ENCODE peak calls at places on chromosomes 13 and 19, in eight cellular contexts. One of them, this sample, is unnamed.

GRCh38 chr13:93767917-93768422 is 541.4 kb downstream of the GPC6 start:
- DNase-seq in heart right ventricle: no peak
- DNase-seq in WERI-Rb-1: no peak
- DNase-seq in stomach: no peak
- DNase-seq in amygdala: no peak
- DNase-seq in stimulated activated CD4-positive, alpha-beta T cell treated with anti-CD3 and anti-CD28 coated beads, Interleukin-12 subunit alpha, Interleukin-12 subunit beta, amount 100 ng/mL, for 48 hours: no peak
- DNase-seq in anterior cingulate cortex: no peak
- DNase-seq in tibial nerve: no peak
- DNase-seq in this sample: no peak

GRCh38 chr13:65034266-65034665 is 2195.9 kb downstream of the PCDH9 start:
- DNase-seq in stimulated activated CD4-positive, alpha-beta T cell treated with anti-CD3 and anti-CD28 coated beads, Interleukin-12 subunit alpha, Interleukin-12 subunit beta, amount 100 ng/mL, for 48 hours: no peak
- DNase-seq in amygdala: no peak
- DNase-seq in stomach: no peak
- DNase-seq in WERI-Rb-1: no peak
- DNase-seq in heart right ventricle: no peak
- DNase-seq in anterior cingulate cortex: no peak
- DNase-seq in tibial nerve: no peak
- DNase-seq in this sample: no peak

GRCh38 chr13:41668130-41668757 is 210.9 kb downstream of the RGCC start:
- DNase-seq in stomach: peak; percentile 45
- DNase-seq in amygdala: peak; percentile 31
- DNase-seq in stimulated activated CD4-positive, alpha-beta T cell treated with anti-CD3 and anti-CD28 coated beads, Interleukin-12 subunit alpha, Interleukin-12 subunit beta, amount 100 ng/mL, for 48 hours: no peak
- DNase-seq in anterior cingulate cortex: peak; percentile 4
- DNase-seq in heart right ventricle: peak; percentile 74
- DNase-seq in tibial nerve: no peak
- DNase-seq in WERI-Rb-1: peak; percentile 29
- DNase-seq in this sample: peak; percentile 90

GRCh38 chr13:51601601-51602348 is 17.5 kb downstream of the WDFY2 start:
- DNase-seq in anterior cingulate cortex: no peak
- DNase-seq in tibial nerve: no peak
- DNase-seq in stimulated activated CD4-positive, alpha-beta T cell treated with anti-CD3 and anti-CD28 coated beads, Interleukin-12 subunit alpha, Interleukin-12 subunit beta, amount 100 ng/mL, for 48 hours: no peak
- DNase-seq in stomach: no peak
- DNase-seq in amygdala: no peak
- DNase-seq in heart right ventricle: no peak
- DNase-seq in WERI-Rb-1: no peak
- DNase-seq in this sample: no peak

GRCh38 chr13:80239571-80240255 is 101.2 kb downstream of the SPRY2 start:
- DNase-seq in heart right ventricle: no peak
- DNase-seq in WERI-Rb-1: no peak
- DNase-seq in stimulated activated CD4-positive, alpha-beta T cell treated with anti-CD3 and anti-CD28 coated beads, Interleukin-12 subunit alpha, Interleukin-12 subunit beta, amount 100 ng/mL, for 48 hours: no peak
- DNase-seq in stomach: no peak
- DNase-seq in amygdala: no peak
- DNase-seq in tibial nerve: no peak
- DNase-seq in anterior cingulate cortex: no peak
- DNase-seq in this sample: no peak

GRCh38 chr13:30872195-30872594 is 33.9 kb upstream of the MEDAG start:
- DNase-seq in stomach: no peak
- DNase-seq in amygdala: no peak
- DNase-seq in anterior cingulate cortex: no peak
- DNase-seq in stimulated activated CD4-positive, alpha-beta T cell treated with anti-CD3 and anti-CD28 coated beads, Interleukin-12 subunit alpha, Interleukin-12 subunit beta, amount 100 ng/mL, for 48 hours: no peak
- DNase-seq in heart right ventricle: no peak
- DNase-seq in tibial nerve: no peak
- DNase-seq in WERI-Rb-1: no peak
- DNase-seq in this sample: no peak

GRCh38 chr13:32314968-32315254 is 252 bp downstream of the ZAR1L start:
- DNase-seq in heart right ventricle: peak; percentile 56
- DNase-seq in stimulated activated CD4-positive, alpha-beta T cell treated with anti-CD3 and anti-CD28 coated beads, Interleukin-12 subunit alpha, Interleukin-12 subunit beta, amount 100 ng/mL, for 48 hours: peak; percentile 30
- DNase-seq in WERI-Rb-1: peak; percentile 25
- DNase-seq in tibial nerve: no peak
- DNase-seq in amygdala: no peak
- DNase-seq in stomach: peak; percentile 29
- DNase-seq in anterior cingulate cortex: no peak
- DNase-seq in this sample: peak; percentile 18

GRCh38 chr13:41588899-41589298 is 131.5 kb downstream of the RGCC start:
- DNase-seq in stomach: no peak
- DNase-seq in WERI-Rb-1: no peak
- DNase-seq in heart right ventricle: no peak
- DNase-seq in stimulated activated CD4-positive, alpha-beta T cell treated with anti-CD3 and anti-CD28 coated beads, Interleukin-12 subunit alpha, Interleukin-12 subunit beta, amount 100 ng/mL, for 48 hours: peak; percentile 16
- DNase-seq in tibial nerve: no peak
- DNase-seq in anterior cingulate cortex: no peak
- DNase-seq in amygdala: no peak
- DNase-seq in this sample: no peak

GRCh38 chr19:38316477-38317067 is 825 bp upstream of the YIF1B start:
- DNase-seq in heart right ventricle: no peak
- DNase-seq in stomach: no peak
- DNase-seq in stimulated activated CD4-positive, alpha-beta T cell treated with anti-CD3 and anti-CD28 coated beads, Interleukin-12 subunit alpha, Interleukin-12 subunit beta, amount 100 ng/mL, for 48 hours: no peak
- DNase-seq in anterior cingulate cortex: no peak
- DNase-seq in tibial nerve: no peak
- DNase-seq in amygdala: no peak
- DNase-seq in WERI-Rb-1: no peak
- DNase-seq in this sample: peak; percentile 33

GRCh38 chr13:33251131-33251629 is 34.4 kb downstream of the STARD13 start:
- DNase-seq in anterior cingulate cortex: no peak
- DNase-seq in WERI-Rb-1: no peak
- DNase-seq in amygdala: no peak
- DNase-seq in heart right ventricle: peak; percentile 46
- DNase-seq in tibial nerve: no peak
- DNase-seq in stomach: no peak
- DNase-seq in stimulated activated CD4-positive, alpha-beta T cell treated with anti-CD3 and anti-CD28 coated beads, Interleukin-12 subunit alpha, Interleukin-12 subunit beta, amount 100 ng/mL, for 48 hours: no peak
- DNase-seq in this sample: no peak

GRCh38 chr13:95160112-95160906 is 140.9 kb downstream of the ABCC4 start:
- DNase-seq in WERI-Rb-1: no peak
- DNase-seq in stimulated activated CD4-positive, alpha-beta T cell treated with anti-CD3 and anti-CD28 coated beads, Interleukin-12 subunit alpha, Interleukin-12 subunit beta, amount 100 ng/mL, for 48 hours: no peak
- DNase-seq in anterior cingulate cortex: no peak
- DNase-seq in stomach: no peak
- DNase-seq in amygdala: no peak
- DNase-seq in tibial nerve: no peak
- DNase-seq in heart right ventricle: no peak
- DNase-seq in this sample: no peak

GRCh38 chr19:53868091-53868891 is 608 bp downstream of the MYADM start:
- DNase-seq in anterior cingulate cortex: no peak
- DNase-seq in amygdala: peak; percentile 70
- DNase-seq in stimulated activated CD4-positive, alpha-beta T cell treated with anti-CD3 and anti-CD28 coated beads, Interleukin-12 subunit alpha, Interleukin-12 subunit beta, amount 100 ng/mL, for 48 hours: no peak
- DNase-seq in WERI-Rb-1: peak; percentile 25
- DNase-seq in stomach: peak; percentile 44
- DNase-seq in tibial nerve: no peak
- DNase-seq in heart right ventricle: peak; percentile 59
- DNase-seq in this sample: no peak

GRCh38 chr19:1622007-1622406 is 16.7 kb upstream of the UQCR11 start:
- DNase-seq in stomach: no peak
- DNase-seq in amygdala: no peak
- DNase-seq in anterior cingulate cortex: no peak
- DNase-seq in tibial nerve: no peak
- DNase-seq in stimulated activated CD4-positive, alpha-beta T cell treated with anti-CD3 and anti-CD28 coated beads, Interleukin-12 subunit alpha, Interleukin-12 subunit beta, amount 100 ng/mL, for 48 hours: no peak
- DNase-seq in WERI-Rb-1: no peak
- DNase-seq in heart right ventricle: no peak
- DNase-seq in this sample: no peak

GRCh38 chr19:17136026-17136425 is 60.4 kb downstream of the MYO9B start:
- DNase-seq in tibial nerve: no peak
- DNase-seq in stimulated activated CD4-positive, alpha-beta T cell treated with anti-CD3 and anti-CD28 coated beads, Interleukin-12 subunit alpha, Interleukin-12 subunit beta, amount 100 ng/mL, for 48 hours: no peak
- DNase-seq in heart right ventricle: no peak
- DNase-seq in WERI-Rb-1: peak; percentile 20
- DNase-seq in anterior cingulate cortex: no peak
- DNase-seq in amygdala: no peak
- DNase-seq in stomach: no peak
- DNase-seq in this sample: no peak

GRCh38 chr13:71460179-71460578 is 406.8 kb downstream of the DACH1 start:
- DNase-seq in WERI-Rb-1: no peak
- DNase-seq in stomach: no peak
- DNase-seq in anterior cingulate cortex: no peak
- DNase-seq in amygdala: no peak
- DNase-seq in heart right ventricle: no peak
- DNase-seq in tibial nerve: no peak
- DNase-seq in stimulated activated CD4-positive, alpha-beta T cell treated with anti-CD3 and anti-CD28 coated beads, Interleukin-12 subunit alpha, Interleukin-12 subunit beta, amount 100 ng/mL, for 48 hours: no peak
- DNase-seq in this sample: no peak

GRCh38 chr13:27744861-27745260 is 47.4 kb upstream of the GSX1 start:
- DNase-seq in WERI-Rb-1: no peak
- DNase-seq in stimulated activated CD4-positive, alpha-beta T cell treated with anti-CD3 and anti-CD28 coated beads, Interleukin-12 subunit alpha, Interleukin-12 subunit beta, amount 100 ng/mL, for 48 hours: no peak
- DNase-seq in stomach: no peak
- DNase-seq in tibial nerve: no peak
- DNase-seq in heart right ventricle: no peak
- DNase-seq in anterior cingulate cortex: peak; percentile 7
- DNase-seq in amygdala: no peak
- DNase-seq in this sample: peak; percentile 3

GRCh38 chr13:74111901-74112824 is 22.0 kb downstream of the KLF12 start:
- DNase-seq in stimulated activated CD4-positive, alpha-beta T cell treated with anti-CD3 and anti-CD28 coated beads, Interleukin-12 subunit alpha, Interleukin-12 subunit beta, amount 100 ng/mL, for 48 hours: no peak
- DNase-seq in stomach: no peak
- DNase-seq in WERI-Rb-1: no peak
- DNase-seq in amygdala: no peak
- DNase-seq in heart right ventricle: no peak
- DNase-seq in anterior cingulate cortex: no peak
- DNase-seq in tibial nerve: no peak
- DNase-seq in this sample: no peak

GRCh38 chr13:75715598-75716523 is 79.7 kb downstream of the LMO7 start:
- DNase-seq in tibial nerve: no peak
- DNase-seq in stimulated activated CD4-positive, alpha-beta T cell treated with anti-CD3 and anti-CD28 coated beads, Interleukin-12 subunit alpha, Interleukin-12 subunit beta, amount 100 ng/mL, for 48 hours: no peak
- DNase-seq in heart right ventricle: no peak
- DNase-seq in stomach: no peak
- DNase-seq in amygdala: no peak
- DNase-seq in anterior cingulate cortex: no peak
- DNase-seq in WERI-Rb-1: no peak
- DNase-seq in this sample: no peak

GRCh38 chr19:5107432-5108122 is 138.7 kb downstream of the KDM4B start:
- DNase-seq in anterior cingulate cortex: no peak
- DNase-seq in heart right ventricle: no peak
- DNase-seq in stomach: no peak
- DNase-seq in tibial nerve: no peak
- DNase-seq in amygdala: no peak
- DNase-seq in stimulated activated CD4-positive, alpha-beta T cell treated with anti-CD3 and anti-CD28 coated beads, Interleukin-12 subunit alpha, Interleukin-12 subunit beta, amount 100 ng/mL, for 48 hours: no peak
- DNase-seq in WERI-Rb-1: peak; percentile 66
- DNase-seq in this sample: no peak

GRCh38 chr19:40331052-40331451 is 17.1 kb downstream of the C19orf47 start:
- DNase-seq in tibial nerve: no peak
- DNase-seq in heart right ventricle: no peak
- DNase-seq in stomach: no peak
- DNase-seq in WERI-Rb-1: no peak
- DNase-seq in stimulated activated CD4-positive, alpha-beta T cell treated with anti-CD3 and anti-CD28 coated beads, Interleukin-12 subunit alpha, Interleukin-12 subunit beta, amount 100 ng/mL, for 48 hours: no peak
- DNase-seq in anterior cingulate cortex: no peak
- DNase-seq in amygdala: no peak
- DNase-seq in this sample: no peak

GRCh38 chr13:110638253-110638652 is 22.9 kb downstream of the NAXD start:
- DNase-seq in stimulated activated CD4-positive, alpha-beta T cell treated with anti-CD3 and anti-CD28 coated beads, Interleukin-12 subunit alpha, Interleukin-12 subunit beta, amount 100 ng/mL, for 48 hours: no peak
- DNase-seq in anterior cingulate cortex: no peak
- DNase-seq in heart right ventricle: no peak
- DNase-seq in amygdala: no peak
- DNase-seq in WERI-Rb-1: no peak
- DNase-seq in stomach: no peak
- DNase-seq in tibial nerve: no peak
- DNase-seq in this sample: no peak

GRCh38 chr19:1401138-1401888 is at the start of gene GAMT:
- DNase-seq in tibial nerve: no peak
- DNase-seq in stomach: no peak
- DNase-seq in amygdala: peak; percentile 50
- DNase-seq in stimulated activated CD4-positive, alpha-beta T cell treated with anti-CD3 and anti-CD28 coated beads, Interleukin-12 subunit alpha, Interleukin-12 subunit beta, amount 100 ng/mL, for 48 hours: peak; percentile 45
- DNase-seq in WERI-Rb-1: peak; percentile 69
- DNase-seq in heart right ventricle: no peak
- DNase-seq in anterior cingulate cortex: no peak
- DNase-seq in this sample: no peak

GRCh38 chr19:8361921-8362793 is 1.8 kb upstream of the ANGPTL4 start:
- DNase-seq in heart right ventricle: peak; percentile 95
- DNase-seq in stomach: peak; percentile 98
- DNase-seq in anterior cingulate cortex: peak; percentile 69
- DNase-seq in WERI-Rb-1: peak; percentile 42
- DNase-seq in stimulated activated CD4-positive, alpha-beta T cell treated with anti-CD3 and anti-CD28 coated beads, Interleukin-12 subunit alpha, Interleukin-12 subunit beta, amount 100 ng/mL, for 48 hours: no peak
- DNase-seq in tibial nerve: peak; percentile 86
- DNase-seq in amygdala: peak; percentile 80
- DNase-seq in this sample: peak; percentile 80

GRCh38 chr19:1618157-1619093 is 13.2 kb upstream of the UQCR11 start:
- DNase-seq in tibial nerve: no peak
- DNase-seq in anterior cingulate cortex: no peak
- DNase-seq in amygdala: no peak
- DNase-seq in heart right ventricle: peak; percentile 38
- DNase-seq in stomach: peak; percentile 39
- DNase-seq in WERI-Rb-1: peak; percentile 71
- DNase-seq in stimulated activated CD4-positive, alpha-beta T cell treated with anti-CD3 and anti-CD28 coated beads, Interleukin-12 subunit alpha, Interleukin-12 subunit beta, amount 100 ng/mL, for 48 hours: no peak
- DNase-seq in this sample: no peak

GRCh38 chr19:31285744-31286143 is 63.5 kb downstream of the TSHZ3 start:
- DNase-seq in WERI-Rb-1: no peak
- DNase-seq in heart right ventricle: no peak
- DNase-seq in stimulated activated CD4-positive, alpha-beta T cell treated with anti-CD3 and anti-CD28 coated beads, Interleukin-12 subunit alpha, Interleukin-12 subunit beta, amount 100 ng/mL, for 48 hours: no peak
- DNase-seq in amygdala: no peak
- DNase-seq in stomach: no peak
- DNase-seq in tibial nerve: no peak
- DNase-seq in anterior cingulate cortex: no peak
- DNase-seq in this sample: no peak

GRCh38 chr19:2603320-2603719 is 99.2 kb downstream of the GNG7 start:
- DNase-seq in anterior cingulate cortex: no peak
- DNase-seq in stimulated activated CD4-positive, alpha-beta T cell treated with anti-CD3 and anti-CD28 coated beads, Interleukin-12 subunit alpha, Interleukin-12 subunit beta, amount 100 ng/mL, for 48 hours: no peak
- DNase-seq in stomach: no peak
- DNase-seq in heart right ventricle: peak; percentile 47
- DNase-seq in tibial nerve: no peak
- DNase-seq in amygdala: no peak
- DNase-seq in WERI-Rb-1: no peak
- DNase-seq in this sample: no peak

GRCh38 chr13:112056739-112057433 is 10.1 kb upstream of the SOX1 start:
- DNase-seq in stomach: no peak
- DNase-seq in WERI-Rb-1: no peak
- DNase-seq in stimulated activated CD4-positive, alpha-beta T cell treated with anti-CD3 and anti-CD28 coated beads, Interleukin-12 subunit alpha, Interleukin-12 subunit beta, amount 100 ng/mL, for 48 hours: no peak
- DNase-seq in amygdala: no peak
- DNase-seq in anterior cingulate cortex: no peak
- DNase-seq in heart right ventricle: no peak
- DNase-seq in tibial nerve: no peak
- DNase-seq in this sample: no peak

GRCh38 chr13:107210216-107211010 is 642.5 kb upstream of the ARGLU1 start:
- DNase-seq in tibial nerve: no peak
- DNase-seq in anterior cingulate cortex: no peak
- DNase-seq in WERI-Rb-1: no peak
- DNase-seq in stomach: no peak
- DNase-seq in stimulated activated CD4-positive, alpha-beta T cell treated with anti-CD3 and anti-CD28 coated beads, Interleukin-12 subunit alpha, Interleukin-12 subunit beta, amount 100 ng/mL, for 48 hours: no peak
- DNase-seq in heart right ventricle: no peak
- DNase-seq in amygdala: no peak
- DNase-seq in this sample: no peak

GRCh38 chr19:38769635-38770211 is 3.6 kb downstream of the LGALS7 start:
- DNase-seq in stomach: peak; percentile 92
- DNase-seq in WERI-Rb-1: no peak
- DNase-seq in stimulated activated CD4-positive, alpha-beta T cell treated with anti-CD3 and anti-CD28 coated beads, Interleukin-12 subunit alpha, Interleukin-12 subunit beta, amount 100 ng/mL, for 48 hours: peak; percentile 79
- DNase-seq in anterior cingulate cortex: no peak
- DNase-seq in heart right ventricle: peak; percentile 91
- DNase-seq in tibial nerve: peak; percentile 76
- DNase-seq in amygdala: peak; percentile 55
- DNase-seq in this sample: peak; percentile 32

GRCh38 chr19:2108251-2109016 is 11.7 kb downstream of the IZUMO4 start:
- DNase-seq in heart right ventricle: no peak
- DNase-seq in tibial nerve: no peak
- DNase-seq in amygdala: no peak
- DNase-seq in stimulated activated CD4-positive, alpha-beta T cell treated with anti-CD3 and anti-CD28 coated beads, Interleukin-12 subunit alpha, Interleukin-12 subunit beta, amount 100 ng/mL, for 48 hours: no peak
- DNase-seq in WERI-Rb-1: no peak
- DNase-seq in stomach: no peak
- DNase-seq in anterior cingulate cortex: no peak
- DNase-seq in this sample: no peak

GRCh38 chr13:39597828-39598227 is 5.2 kb downstream of the LHFPL6 start:
- DNase-seq in amygdala: no peak
- DNase-seq in WERI-Rb-1: no peak
- DNase-seq in stimulated activated CD4-positive, alpha-beta T cell treated with anti-CD3 and anti-CD28 coated beads, Interleukin-12 subunit alpha, Interleukin-12 subunit beta, amount 100 ng/mL, for 48 hours: no peak
- DNase-seq in anterior cingulate cortex: no peak
- DNase-seq in stomach: no peak
- DNase-seq in heart right ventricle: no peak
- DNase-seq in tibial nerve: no peak
- DNase-seq in this sample: no peak

GRCh38 chr19:5289060-5289990 is 51.3 kb downstream of the PTPRS start:
- DNase-seq in stimulated activated CD4-positive, alpha-beta T cell treated with anti-CD3 and anti-CD28 coated beads, Interleukin-12 subunit alpha, Interleukin-12 subunit beta, amount 100 ng/mL, for 48 hours: no peak
- DNase-seq in amygdala: no peak
- DNase-seq in tibial nerve: no peak
- DNase-seq in anterior cingulate cortex: no peak
- DNase-seq in stomach: no peak
- DNase-seq in WERI-Rb-1: no peak
- DNase-seq in heart right ventricle: no peak
- DNase-seq in this sample: no peak

GRCh38 chr19:45681391-45682015 is 10.2 kb downstream of the SNRPD2 start:
- DNase-seq in stomach: peak; percentile 95
- DNase-seq in WERI-Rb-1: peak; percentile 84
- DNase-seq in heart right ventricle: peak; percentile 68
- DNase-seq in tibial nerve: peak; percentile 56
- DNase-seq in stimulated activated CD4-positive, alpha-beta T cell treated with anti-CD3 and anti-CD28 coated beads, Interleukin-12 subunit alpha, Interleukin-12 subunit beta, amount 100 ng/mL, for 48 hours: peak; percentile 76
- DNase-seq in anterior cingulate cortex: peak; percentile 70
- DNase-seq in amygdala: peak; percentile 80
- DNase-seq in this sample: peak; percentile 83

GRCh38 chr13:28575200-28575599 is 80.3 kb upstream of the FLT1 start:
- DNase-seq in WERI-Rb-1: no peak
- DNase-seq in stomach: no peak
- DNase-seq in tibial nerve: no peak
- DNase-seq in stimulated activated CD4-positive, alpha-beta T cell treated with anti-CD3 and anti-CD28 coated beads, Interleukin-12 subunit alpha, Interleukin-12 subunit beta, amount 100 ng/mL, for 48 hours: no peak
- DNase-seq in amygdala: no peak
- DNase-seq in anterior cingulate cortex: no peak
- DNase-seq in heart right ventricle: no peak
- DNase-seq in this sample: no peak

This sample was measured in putamen.